ENCODE peak calls at places on chromosomes 12 and 14, in five cellular contexts. E is GM06990, I is upper lobe of left lung, A is ovary, J is heart left ventricle. M is an unnamed sample.

GRCh38 chr12:108689314-108690190 is 41.8 kb downstream of the CORO1C start:
- DNase-seq in A (no peak), E (peak; percentile 37), J (peak; percentile 66), I (no peak), M (no peak)

GRCh38 chr12:80593766-80594165 is 113.7 kb upstream of the MYF6 start:
- DNase-seq in I (no peak), A (no peak), E (no peak), J (no peak), M (no peak)

GRCh38 chr12:128791395-128792322 is 32.1 kb downstream of the SLC15A4 start:
- DNase-seq in A (no peak), J (no peak), E (peak; percentile 50), I (no peak), M (peak; percentile 59)

GRCh38 chr14:22226381-22226780 is 362.6 kb downstream of the DAD1 start:
- DNase-seq in J (no peak), A (no peak), I (no peak), E (peak; percentile 6), M (no peak)

GRCh38 chr12:112182499-112182898 is 57.1 kb downstream of the TRAFD1 start:
- DNase-seq in A (no peak), E (no peak), I (peak; percentile 79), J (no peak), M (peak; percentile 56)

GRCh38 chr12:131452444-131452860 is 258.4 kb upstream of the SFSWAP start:
- DNase-seq in J (no peak), E (peak; percentile 39), I (peak; percentile 68), A (no peak), M (peak; percentile 68)

GRCh38 chr12:120438495-120439198 is 734 bp downstream of the COX6A1 start:
- DNase-seq in E (peak; percentile 28), I (no peak), J (no peak), A (no peak), M (no peak)

GRCh38 chr14:21070083-21070609 is at the start of gene ARHGEF40:
- DNase-seq in E (no peak), A (no peak), I (peak; percentile 94), J (peak; percentile 77), M (peak; percentile 62)

GRCh38 chr14:105047283-105048016 is 17.8 kb downstream of the GPR132 start:
- DNase-seq in I (peak; percentile 68), E (no peak), A (no peak), J (no peak), M (peak; percentile 60)

GRCh38 chr14:22390824-22391461 is 198.1 kb downstream of the DAD1 start:
- DNase-seq in E (no peak), A (no peak), J (no peak), I (no peak), M (peak; percentile 41)

GRCh38 chr12:14567311-14568195 is at the start of gene PLBD1:
- DNase-seq in E (peak; percentile 41), I (peak; percentile 93), J (peak; percentile 77), A (peak; percentile 31), M (peak; percentile 64)

GRCh38 chr14:46322076-46322475 is 329.5 kb downstream of the RPL10L start:
- DNase-seq in E (no peak), A (no peak), J (no peak), I (no peak), M (no peak)

GRCh38 chr12:48329199-48329939 is 21.4 kb downstream of the ZNF641 start:
- DNase-seq in A (no peak), E (no peak), J (no peak), I (peak; percentile 81), M (no peak)

GRCh38 chr12:130955238-130955816 is 1.6 kb downstream of the ADGRD1 start:
- DNase-seq in E (no peak), I (peak; percentile 22), A (no peak), J (peak; percentile 37), M (no peak)

GRCh38 chr12:34394211-34395055 is 372.1 kb downstream of the ALG10 start:
- DNase-seq in A (peak; percentile 5), E (no peak), I (peak; percentile 54), J (peak; percentile 2), M (peak; percentile 11)

GRCh38 chr12:38102197-38102596 is 214.4 kb upstream of the ALG10B start:
- DNase-seq in E (no peak), A (no peak), J (no peak), I (no peak), M (no peak)

GRCh38 chr14:21234112-21234511 is 35.1 kb downstream of the HNRNPC start:
- DNase-seq in I (no peak), J (no peak), E (no peak), A (no peak), M (no peak)

GRCh38 chr12:121794532-121795028 is 1.1 kb upstream of the RHOF start:
- DNase-seq in I (peak; percentile 78), J (peak; percentile 54), E (no peak), A (peak; percentile 59), M (no peak)

GRCh38 chr12:62123721-62124203 is 136.4 kb upstream of the USP15 start:
- DNase-seq in E (peak; percentile 3), I (no peak), J (peak; percentile 7), A (peak; percentile 22), M (peak; percentile 6)

GRCh38 chr12:102653406-102653805 is 173.0 kb upstream of the IGF1 start:
- DNase-seq in J (no peak), E (no peak), I (no peak), A (no peak), M (no peak)

GRCh38 chr12:102659200-102659911 is 179.0 kb upstream of the IGF1 start:
- DNase-seq in A (no peak), I (no peak), E (no peak), J (no peak), M (no peak)
- TF ChIP-seq CTCF in A (no peak), I (no peak), E (peak; percentile 24), J (no peak), M (no peak)

GRCh38 chr14:69611264-69612013 is at the start of gene SUSD6:
- DNase-seq in J (peak; percentile 94), A (peak; percentile 88), E (peak; percentile 92), I (peak; percentile 98), M (peak; percentile 95)

GRCh38 chr14:69614592-69614991 is 3.2 kb downstream of the SUSD6 start:
- DNase-seq in E (peak; percentile 72), I (no peak), J (no peak), A (no peak), M (no peak)

GRCh38 chr14:69613312-69614073 is 2.1 kb downstream of the SUSD6 start:
- DNase-seq in A (no peak), E (no peak), J (no peak), I (no peak), M (no peak)

GRCh38 chr14:69612014-69612758 is 790 bp downstream of the SUSD6 start:
- DNase-seq in E (peak; percentile 68), I (no peak), J (peak; percentile 37), A (peak; percentile 21), M (no peak)

GRCh38 chr14:69612759-69613145 is 1.4 kb downstream of the SUSD6 start:
- DNase-seq in E (no peak), J (no peak), I (no peak), A (no peak), M (no peak)
- TF ChIP-seq CTCF in E (peak; percentile 36), J (no peak), I (no peak), A (no peak), M (no peak)

DNA sequence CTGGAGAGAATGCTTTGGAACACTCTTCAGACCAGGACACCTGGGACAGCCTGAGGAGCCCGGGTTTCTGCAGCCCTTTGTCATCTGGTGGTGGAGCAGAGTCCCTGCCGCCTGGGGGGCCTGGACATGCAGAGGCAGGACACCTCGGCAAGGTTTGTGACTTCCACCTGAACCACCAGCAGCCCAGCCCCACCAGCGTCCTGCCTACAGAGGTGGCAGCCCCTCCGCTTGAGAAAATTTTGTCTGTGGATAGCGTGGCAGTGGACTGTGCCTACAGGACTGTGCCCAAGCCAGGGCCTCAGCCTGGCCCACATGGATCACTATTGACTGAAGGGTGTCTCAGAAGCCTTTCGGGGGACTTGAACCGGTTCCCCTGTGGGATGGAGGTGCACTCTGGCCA is 21.1 kb downstream of the CINP start:
- DNase-seq in I (no peak), A (no peak), J (no peak), E (no peak), M (no peak)
- TF ChIP-seq CTCF in I (no peak), A (no peak), J (no peak), E (no peak), M (no peak)

GRCh38 chr12:76080729-76081415 is 3.6 kb downstream of the NAP1L1 start:
- DNase-seq in I (no peak), E (no peak), A (no peak), J (no peak), M (no peak)
- TF ChIP-seq CTCF in I (no peak), E (peak; percentile 18), A (no peak), J (no peak), M (no peak)

DNA sequence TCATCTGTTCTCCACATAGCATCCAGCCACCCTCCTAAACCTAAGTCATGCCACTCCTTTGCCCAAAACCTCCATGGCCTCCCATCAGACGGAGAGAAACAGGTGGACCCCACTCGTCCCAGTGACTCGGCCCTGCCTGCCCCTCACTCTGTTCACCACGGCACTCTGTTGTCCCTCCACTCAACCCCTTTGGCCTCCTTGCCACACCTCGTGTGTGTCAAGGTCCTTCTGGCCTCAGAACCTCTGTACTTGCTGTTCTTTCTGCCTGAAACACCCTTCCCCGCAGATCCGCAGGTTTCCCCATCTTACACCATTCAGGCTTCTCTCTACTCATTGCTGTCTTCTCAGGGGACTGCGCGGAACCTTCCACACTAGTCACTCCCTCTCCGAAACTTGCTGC is 24.5 kb upstream of the ACTN1 start:
- DNase-seq in E (no peak), I (no peak), J (no peak), A (no peak), M (no peak)
- TF ChIP-seq CTCF in E (no peak), I (no peak), J (no peak), A (no peak), M (no peak)

GRCh38 chr12:5770727-5771126 is 174.3 kb downstream of the ANO2 start:
- DNase-seq in I (no peak), A (no peak), J (no peak), E (no peak), M (no peak)

GRCh38 chr12:5768880-5769199 is 176.2 kb downstream of the ANO2 start:
- DNase-seq in J (no peak), E (no peak), A (no peak), I (no peak), M (no peak)

GRCh38 chr12:5768171-5768879 is 176.7 kb downstream of the ANO2 start:
- DNase-seq in I (peak; percentile 44), J (peak; percentile 58), E (no peak), A (no peak), M (no peak)

GRCh38 chr12:5776091-5776490 is 169.0 kb downstream of the ANO2 start:
- DNase-seq in I (no peak), J (no peak), E (no peak), A (no peak), M (no peak)

DNA sequence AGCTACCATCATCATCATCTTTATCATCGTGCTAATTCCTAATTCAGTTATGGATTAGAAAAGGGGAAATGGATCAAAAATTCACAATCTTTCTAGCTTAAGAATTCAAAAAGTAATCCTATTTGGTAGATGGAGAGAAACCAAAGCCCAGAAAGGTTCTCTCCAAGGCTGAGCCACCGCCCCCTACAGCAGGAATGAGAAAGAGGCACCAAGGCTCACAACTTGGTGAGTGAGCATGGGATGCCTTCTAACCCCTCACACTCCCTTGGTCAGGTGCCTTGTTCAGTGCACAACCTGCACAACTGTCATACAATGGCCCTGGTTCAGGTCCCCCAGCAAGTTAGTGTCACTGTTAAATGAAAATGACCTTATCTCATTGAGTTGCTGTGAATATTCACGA is 171.5 kb downstream of the ANO2 start:
- DNase-seq in A (no peak), J (no peak), E (no peak), I (no peak), M (no peak)
- TF ChIP-seq CTCF in A (no peak), J (no peak), E (peak; percentile 3), I (no peak), M (no peak)

M was measured in GM13976.